ENCODE peak calls at places on chromosome 12, in seven cellular contexts. L is AG04450, R is lower lobe of right lung, A is HFF-Myc, W is ascending aorta, S is AG10803, I is foreskin fibroblast. U is an unnamed sample.

GRCh38 chr12:101021911-101022388 is 188.1 kb downstream of the SLC5A8 start:
- DNase-seq in L (peak), R (no peak), A (peak), W (no peak), S (peak), I (peak), U (no peak)

GRCh38 chr12:62738105-62738504 is 196.8 kb downstream of the PPM1H start:
- DNase-seq in L (no peak), R (no peak), A (no peak), W (no peak), S (no peak), I (no peak), U (no peak)

GRCh38 chr12:87809916-87810315 is 219.3 kb downstream of the C12orf50 start:
- DNase-seq in L (peak), R (no peak), A (no peak), W (no peak), S (no peak), I (peak), U (no peak)

GRCh38 chr12:10197879-10198278 is 14.8 kb upstream of the GABARAPL1 start:
- DNase-seq in L (no peak), R (no peak), A (no peak), W (no peak), S (no peak), I (no peak), U (no peak)

GRCh38 chr12:116610971-116611541 is 51.9 kb downstream of the MAP1LC3B2 start:
- DNase-seq in L (no peak), R (no peak), A (no peak), W (no peak), S (no peak), I (no peak), U (no peak)

GRCh38 chr12:51082561-51083139 is 746 bp downstream of the CSRNP2 start:
- DNase-seq in L (no peak), R (no peak), A (no peak), W (peak), S (peak), I (peak), U (peak)

GRCh38 chr12:109998241-109998903 is 858 bp upstream of the ANKRD13A start:
- DNase-seq in L (no peak), R (no peak), A (no peak), W (no peak), S (peak), I (peak), U (peak)

GRCh38 chr12:116288735-116289134 is 11.2 kb upstream of the MED13L start:
- DNase-seq in L (no peak), R (no peak), A (no peak), W (no peak), S (no peak), I (no peak), U (no peak)

GRCh38 chr12:91111366-91112321 is at the start of gene LUM:
- DNase-seq in L (no peak), R (no peak), A (peak), W (no peak), S (peak), I (peak), U (no peak)

GRCh38 chr12:3973269-3973884 is 100.2 kb upstream of the PARP11 start:
- DNase-seq in L (no peak), R (no peak), A (no peak), W (no peak), S (no peak), I (no peak), U (no peak)

GRCh38 chr12:57732726-57733593 is 5.6 kb downstream of the AGAP2 start:
- DNase-seq in L (no peak), R (no peak), A (no peak), W (no peak), S (no peak), I (peak), U (no peak)

GRCh38 chr12:121059031-121059898 is 20.2 kb upstream of the OASL start:
- DNase-seq in L (no peak), R (no peak), A (no peak), W (no peak), S (no peak), I (no peak), U (no peak)

GRCh38 chr12:13189254-13189653 is 7.3 kb upstream of the EMP1 start:
- DNase-seq in L (no peak), R (no peak), A (no peak), W (peak), S (no peak), I (no peak), U (no peak)

GRCh38 chr12:67415473-67415872 is 146.3 kb downstream of the CAND1 start:
- DNase-seq in L (no peak), R (no peak), A (no peak), W (no peak), S (peak), I (peak), U (peak)

GRCh38 chr12:31603546-31604009 is 12.6 kb upstream of the DENND5B start:
- DNase-seq in L (no peak), R (no peak), A (no peak), W (no peak), S (no peak), I (no peak), U (no peak)

GRCh38 chr12:121287267-121287954 is 9.1 kb downstream of the CAMKK2 start:
- DNase-seq in L (peak), R (peak), A (no peak), W (no peak), S (peak), I (peak), U (no peak)

GRCh38 chr12:1529228-1529861 is 65.0 kb downstream of the FBXL14 start:
- DNase-seq in L (no peak), R (no peak), A (no peak), W (no peak), S (no peak), I (peak), U (no peak)
- H3K4me3 ChIP-seq in L (peak), R (peak), A (peak), W (peak), S (peak), I (peak), U (no peak)

GRCh38 chr12:64779349-64779974 is 20.3 kb upstream of the GNS start:
- DNase-seq in L (no peak), R (no peak), A (no peak), W (no peak), S (no peak), I (no peak), U (no peak)

GRCh38 chr12:64781374-64782029 is 22.3 kb upstream of the GNS start:
- DNase-seq in L (no peak), R (peak), A (no peak), W (no peak), S (no peak), I (no peak), U (no peak)

GRCh38 chr12:64780220-64780530 is 21.0 kb upstream of the GNS start:
- DNase-seq in L (no peak), R (no peak), A (no peak), W (no peak), S (no peak), I (no peak), U (no peak)

GRCh38 chr12:64780531-64781373 is 21.5 kb upstream of the GNS start:
- DNase-seq in L (no peak), R (peak), A (no peak), W (peak), S (no peak), I (peak), U (no peak)

DNA sequence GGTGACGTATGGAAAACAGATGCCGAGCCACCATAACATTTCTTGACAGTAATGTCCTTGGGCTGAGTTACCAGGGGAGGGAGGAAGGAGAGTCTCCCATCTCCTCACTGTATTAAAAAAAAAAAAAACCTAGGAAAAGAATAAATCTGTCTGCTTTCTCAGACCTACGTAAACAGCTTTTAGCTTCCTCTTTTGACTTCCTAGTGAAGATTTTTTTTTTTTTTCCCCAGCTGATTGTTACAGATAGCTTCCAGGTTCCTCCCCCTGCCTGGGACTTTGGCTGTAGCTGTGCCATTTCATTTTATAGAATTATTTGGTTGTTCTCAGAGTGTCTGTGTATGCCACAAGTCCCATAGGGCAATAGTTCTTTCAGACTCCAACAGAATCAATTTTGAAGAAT is 23.0 kb upstream of the GNS start:
- DNase-seq in L (no peak), R (no peak), A (no peak), W (no peak), S (no peak), I (no peak), U (no peak)
- H3K4me3 ChIP-seq in L (no peak), R (peak), A (no peak), W (peak), S (no peak), I (no peak), U (no peak)

DNA sequence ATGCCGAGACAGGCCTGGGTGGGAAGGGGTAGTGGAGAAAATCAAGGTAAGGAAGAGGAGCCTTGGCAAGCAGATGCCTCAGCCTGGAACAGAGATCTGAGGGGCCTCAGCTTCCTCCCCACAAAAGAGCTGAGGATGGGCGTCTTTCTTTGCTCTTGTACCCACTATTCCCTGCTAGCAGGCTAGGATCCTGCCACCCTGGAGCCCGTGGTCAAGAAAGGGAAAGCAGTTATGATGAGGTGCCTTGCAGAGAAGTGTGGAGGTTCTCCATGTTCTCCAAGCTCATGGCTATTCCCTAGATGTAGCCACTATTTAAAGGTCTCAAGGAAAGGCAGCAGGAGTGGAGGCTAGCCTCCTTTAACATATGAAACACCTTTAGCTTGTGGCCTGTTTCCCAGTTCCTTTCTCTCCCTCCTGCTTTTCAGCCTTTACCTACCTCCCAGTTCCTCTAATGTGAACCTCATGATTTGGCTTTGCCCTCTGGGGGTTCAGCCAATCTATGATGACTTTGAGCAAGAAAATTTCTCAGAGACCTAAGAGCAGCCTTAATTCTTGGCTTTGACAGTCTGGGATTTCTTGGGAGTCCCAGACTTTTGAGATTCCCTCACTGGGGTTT is 1.1 kb downstream of the IKZF4 start:
- DNase-seq in L (no peak), R (no peak), A (no peak), W (no peak), S (no peak), I (peak), U (no peak)
- H3K4me3 ChIP-seq in L (peak), R (peak), A (no peak), W (peak), S (no peak), I (no peak), U (no peak)

GRCh38 chr12:45669762-45670161 is 59.7 kb upstream of the ARID2 start:
- DNase-seq in L (no peak), R (no peak), A (no peak), W (no peak), S (peak), I (peak), U (no peak)
- H3K4me3 ChIP-seq in L (no peak), R (no peak), A (no peak), W (no peak), S (no peak), I (no peak), U (no peak)

GRCh38 chr12:111428728-111429175 is 23.0 kb downstream of the SH2B3 start:
- DNase-seq in L (no peak), R (peak), A (no peak), W (no peak), S (no peak), I (no peak), U (no peak)

GRCh38 chr12:111428081-111428727 is 22.5 kb downstream of the SH2B3 start:
- DNase-seq in L (no peak), R (no peak), A (no peak), W (no peak), S (no peak), I (no peak), U (no peak)

GRCh38 chr12:111430418-111431353 is 25.0 kb downstream of the SH2B3 start:
- DNase-seq in L (no peak), R (no peak), A (no peak), W (no peak), S (no peak), I (no peak), U (no peak)

GRCh38 chr12:111431772-111432171 is 26.0 kb downstream of the SH2B3 start:
- DNase-seq in L (no peak), R (no peak), A (no peak), W (no peak), S (no peak), I (no peak), U (no peak)

GRCh38 chr12:111429760-111430417 is 24.2 kb downstream of the SH2B3 start:
- DNase-seq in L (no peak), R (no peak), A (no peak), W (no peak), S (no peak), I (no peak), U (no peak)
- H3K4me3 ChIP-seq in L (no peak), R (peak), A (no peak), W (peak), S (no peak), I (no peak), U (no peak)

DNA sequence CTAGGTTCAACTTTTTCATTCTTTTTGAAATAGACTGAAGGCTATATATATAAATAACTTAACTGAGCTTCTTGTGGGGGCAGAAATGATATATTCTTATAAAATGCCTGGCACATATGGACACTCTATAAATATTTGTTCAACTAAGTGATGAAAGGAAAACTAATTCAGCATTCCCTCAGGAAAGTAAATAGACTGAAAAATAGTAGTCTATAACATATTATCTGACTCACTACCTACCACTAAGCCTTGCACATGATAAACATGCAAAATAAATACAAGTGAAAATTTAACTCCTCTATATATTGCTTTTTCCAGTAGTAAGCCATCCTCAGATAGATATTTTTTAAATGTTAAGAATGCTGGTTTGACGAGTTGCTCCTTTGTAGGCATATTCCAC is 15.7 kb upstream of the BMAL2 start:
- DNase-seq in L (no peak), R (no peak), A (no peak), W (no peak), S (no peak), I (no peak), U (no peak)
- H3K4me3 ChIP-seq in L (no peak), R (no peak), A (no peak), W (no peak), S (no peak), I (no peak), U (no peak)

GRCh38 chr12:27342551-27342950 is 9.9 kb downstream of the BMAL2 start:
- DNase-seq in L (no peak), R (no peak), A (no peak), W (no peak), S (no peak), I (no peak), U (no peak)
- H3K4me3 ChIP-seq in L (no peak), R (no peak), A (no peak), W (no peak), S (no peak), I (no peak), U (no peak)

GRCh38 chr12:124656214-124656516 is 88.8 kb upstream of the NCOR2 start:
- DNase-seq in L (no peak), R (no peak), A (no peak), W (no peak), S (no peak), I (no peak), U (no peak)

GRCh38 chr12:124656947-124657434 is 89.6 kb upstream of the NCOR2 start:
- DNase-seq in L (no peak), R (no peak), A (no peak), W (no peak), S (no peak), I (no peak), U (no peak)

GRCh38 chr12:124653169-124653931 is 85.9 kb upstream of the NCOR2 start:
- DNase-seq in L (no peak), R (no peak), A (no peak), W (no peak), S (peak), I (no peak), U (no peak)

GRCh38 chr12:124654666-124655316 is 87.4 kb upstream of the NCOR2 start:
- DNase-seq in L (no peak), R (no peak), A (no peak), W (peak), S (no peak), I (peak), U (no peak)

DNA sequence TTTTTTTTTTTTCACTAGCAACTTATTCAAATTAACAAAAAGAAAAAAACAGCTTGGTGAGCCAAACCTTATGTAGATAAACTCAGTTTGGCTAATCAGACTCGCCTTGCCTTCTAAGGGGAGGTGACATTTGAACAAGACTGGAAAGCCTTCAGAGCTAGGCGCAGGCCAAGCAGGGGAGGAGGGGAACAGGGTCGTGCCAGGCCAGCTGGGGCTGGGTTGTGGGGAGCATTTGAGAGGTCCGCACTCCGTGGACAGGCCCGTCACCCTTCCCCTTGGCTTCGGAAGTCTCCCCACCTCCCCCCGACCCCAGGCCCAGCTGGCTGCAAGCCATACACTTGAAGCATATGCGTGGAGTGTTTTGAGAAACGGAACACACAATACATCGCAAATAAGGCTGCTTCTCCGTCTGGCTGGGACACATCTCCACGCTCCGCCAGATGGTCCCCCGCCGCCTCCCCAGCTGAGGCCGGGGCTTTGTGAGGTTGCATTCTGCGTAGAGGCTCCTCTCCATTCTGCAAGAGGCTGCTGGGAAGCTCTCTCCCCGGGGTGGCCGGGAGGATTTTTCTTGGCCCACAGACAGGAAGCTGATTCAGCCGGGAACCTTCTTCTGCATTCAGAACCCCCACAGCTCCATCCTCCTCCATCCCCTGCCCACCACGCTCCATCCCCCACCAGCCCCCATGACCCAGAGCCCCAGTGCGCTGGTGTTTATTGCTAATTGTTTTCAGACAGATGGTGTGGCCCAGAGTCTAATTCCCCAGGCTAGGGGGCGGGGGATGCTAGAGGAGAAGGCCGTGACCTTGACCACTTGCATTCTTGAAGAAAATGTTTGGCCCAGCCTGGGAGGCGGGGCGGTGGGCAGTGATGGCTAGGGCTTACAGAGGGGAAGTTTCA is 88.2 kb upstream of the NCOR2 start:
- DNase-seq in L (peak), R (no peak), A (peak), W (peak), S (peak), I (peak), U (no peak)
- H3K4me3 ChIP-seq in L (peak), R (peak), A (no peak), W (peak), S (peak), I (peak), U (no peak)

GRCh38 chr12:70719672-70720420 is 82.6 kb upstream of the PTPRB start:
- DNase-seq in L (no peak), R (peak), A (no peak), W (no peak), S (peak), I (peak), U (peak)
- H3K4me3 ChIP-seq in L (peak), R (peak), A (peak), W (peak), S (peak), I (peak), U (no peak)

U was measured in Jurkat, Clone E6-1.